ENCODE peak calls at places on chromosomes 5 and 9, in four cellular contexts. One of them, this sample, is unnamed.

GRCh38 chr9:89961616-89962341 is 357.0 kb downstream of the GADD45G start:
- DNase-seq in uterus: no peak
- DNase-seq in AG04450: no peak
- DNase-seq in CD8-positive, alpha-beta T cell: no peak
- DNase-seq in this sample: no peak

GRCh38 chr5:32129074-32129598 is 45.0 kb downstream of the GOLPH3 start:
- DNase-seq in CD8-positive, alpha-beta T cell: no peak
- DNase-seq in AG04450: no peak
- DNase-seq in uterus: no peak
- DNase-seq in this sample: no peak

GRCh38 chr5:42337143-42337542 is 86.1 kb upstream of the GHR start:
- DNase-seq in CD8-positive, alpha-beta T cell: no peak
- DNase-seq in AG04450: no peak
- DNase-seq in uterus: no peak
- DNase-seq in this sample: no peak

GRCh38 chr5:157464518-157465171 is 4.6 kb downstream of the NIPAL4 start:
- DNase-seq in uterus: peak
- DNase-seq in AG04450: peak
- DNase-seq in CD8-positive, alpha-beta T cell: peak
- DNase-seq in this sample: peak

GRCh38 chr9:13369426-13369825 is 89.9 kb upstream of the MPDZ start:
- DNase-seq in CD8-positive, alpha-beta T cell: no peak
- DNase-seq in uterus: no peak
- DNase-seq in AG04450: no peak
- DNase-seq in this sample: no peak

GRCh38 chr9:21121595-21122251 is 19.9 kb downstream of the IFNW1 start:
- DNase-seq in CD8-positive, alpha-beta T cell: no peak
- DNase-seq in uterus: no peak
- DNase-seq in AG04450: no peak
- DNase-seq in this sample: no peak

GRCh38 chr9:3268260-3268659 is 257.5 kb downstream of the RFX3 start:
- DNase-seq in AG04450: no peak
- DNase-seq in uterus: no peak
- DNase-seq in CD8-positive, alpha-beta T cell: no peak
- DNase-seq in this sample: no peak

GRCh38 chr9:115587310-115587709 is 469.4 kb upstream of the TNC start:
- DNase-seq in uterus: no peak
- DNase-seq in AG04450: no peak
- DNase-seq in CD8-positive, alpha-beta T cell: no peak
- DNase-seq in this sample: no peak

GRCh38 chr5:169716287-169716686 is 79.2 kb downstream of the DOCK2 start:
- DNase-seq in CD8-positive, alpha-beta T cell: no peak
- DNase-seq in AG04450: no peak
- DNase-seq in uterus: no peak
- DNase-seq in this sample: no peak

GRCh38 chr9:126642009-126642744 is 28.4 kb downstream of the LMX1B start:
- DNase-seq in CD8-positive, alpha-beta T cell: no peak
- DNase-seq in uterus: no peak
- DNase-seq in AG04450: no peak
- DNase-seq in this sample: no peak

GRCh38 chr5:130136300-130136699 is 232.0 kb downstream of the CHSY3 start:
- DNase-seq in AG04450: no peak
- DNase-seq in CD8-positive, alpha-beta T cell: no peak
- DNase-seq in uterus: no peak
- DNase-seq in this sample: no peak

GRCh38 chr9:19479874-19480273 is 71.1 kb downstream of the ACER2 start:
- DNase-seq in uterus: no peak
- DNase-seq in AG04450: no peak
- DNase-seq in CD8-positive, alpha-beta T cell: no peak
- DNase-seq in this sample: no peak

GRCh38 chr5:68455216-68455615 is 239.7 kb downstream of the PIK3R1 start:
- DNase-seq in CD8-positive, alpha-beta T cell: no peak
- DNase-seq in uterus: no peak
- DNase-seq in AG04450: no peak
- DNase-seq in this sample: no peak

GRCh38 chr9:99092643-99093491 is 12.0 kb upstream of the TGFBR1 start:
- DNase-seq in CD8-positive, alpha-beta T cell: no peak
- DNase-seq in uterus: no peak
- DNase-seq in AG04450: no peak
- DNase-seq in this sample: no peak

GRCh38 chr5:141430332-141431113 is at the start of gene PCDHGA12:
- DNase-seq in AG04450: no peak
- DNase-seq in CD8-positive, alpha-beta T cell: no peak
- DNase-seq in uterus: peak
- DNase-seq in this sample: peak

GRCh38 chr9:33180526-33181184 is 13.5 kb upstream of the B4GALT1 start:
- DNase-seq in uterus: no peak
- DNase-seq in CD8-positive, alpha-beta T cell: no peak
- DNase-seq in AG04450: no peak
- DNase-seq in this sample: no peak

GRCh38 chr5:160423025-160423554 is 1.4 kb downstream of the PTTG1 start:
- DNase-seq in CD8-positive, alpha-beta T cell: no peak
- DNase-seq in uterus: no peak
- DNase-seq in AG04450: no peak
- DNase-seq in this sample: no peak

GRCh38 chr5:111520908-111521307 is 8.6 kb upstream of the STARD4 start:
- DNase-seq in uterus: no peak
- DNase-seq in AG04450: no peak
- DNase-seq in CD8-positive, alpha-beta T cell: no peak
- DNase-seq in this sample: no peak

GRCh38 chr5:43728581-43728980 is 125.6 kb downstream of the NNT start:
- DNase-seq in AG04450: no peak
- DNase-seq in CD8-positive, alpha-beta T cell: no peak
- DNase-seq in uterus: no peak
- DNase-seq in this sample: no peak

GRCh38 chr9:96487949-96488348 is 38.0 kb downstream of the HABP4 start:
- DNase-seq in CD8-positive, alpha-beta T cell: no peak
- DNase-seq in uterus: no peak
- DNase-seq in AG04450: no peak
- DNase-seq in this sample: peak

GRCh38 chr9:80873861-80874260 is 815.5 kb downstream of the TLE1 start:
- DNase-seq in AG04450: peak
- DNase-seq in uterus: no peak
- DNase-seq in CD8-positive, alpha-beta T cell: no peak
- DNase-seq in this sample: no peak

GRCh38 chr9:133359420-133360175 is 3.2 kb downstream of the SURF2 start:
- DNase-seq in CD8-positive, alpha-beta T cell: peak
- DNase-seq in uterus: no peak
- DNase-seq in AG04450: no peak
- DNase-seq in this sample: no peak

GRCh38 chr5:33321026-33321425 is 119.7 kb upstream of the TARS1 start:
- DNase-seq in AG04450: peak
- DNase-seq in CD8-positive, alpha-beta T cell: no peak
- DNase-seq in uterus: peak
- DNase-seq in this sample: peak

GRCh38 chr9:20292002-20292401 is 330.3 kb downstream of the MLLT3 start:
- DNase-seq in AG04450: no peak
- DNase-seq in uterus: no peak
- DNase-seq in CD8-positive, alpha-beta T cell: no peak
- DNase-seq in this sample: no peak

GRCh38 chr9:116482740-116483139 is 204.4 kb upstream of the TRIM32 start:
- DNase-seq in uterus: no peak
- DNase-seq in AG04450: no peak
- DNase-seq in CD8-positive, alpha-beta T cell: no peak
- DNase-seq in this sample: no peak

GRCh38 chr9:81619353-81620008 is 69.9 kb downstream of the TLE1 start:
- DNase-seq in uterus: no peak
- DNase-seq in CD8-positive, alpha-beta T cell: no peak
- DNase-seq in AG04450: peak
- DNase-seq in this sample: no peak

GRCh38 chr5:16522096-16522495 is 56.5 kb upstream of the ZNF622 start:
- DNase-seq in AG04450: no peak
- DNase-seq in uterus: no peak
- DNase-seq in CD8-positive, alpha-beta T cell: no peak
- DNase-seq in this sample: no peak

GRCh38 chr5:96880402-96881164 is 4.3 kb downstream of the ERAP2 start:
- DNase-seq in uterus: no peak
- DNase-seq in CD8-positive, alpha-beta T cell: no peak
- DNase-seq in AG04450: peak
- DNase-seq in this sample: no peak

GRCh38 chr5:96876292-96876850 is at the start of gene ERAP2:
- DNase-seq in AG04450: no peak
- DNase-seq in uterus: no peak
- DNase-seq in CD8-positive, alpha-beta T cell: no peak
- DNase-seq in this sample: no peak

GRCh38 chr5:96873469-96873868 is 2.8 kb upstream of the ERAP2 start:
- DNase-seq in uterus: no peak
- DNase-seq in AG04450: no peak
- DNase-seq in CD8-positive, alpha-beta T cell: no peak
- DNase-seq in this sample: no peak

GRCh38 chr5:96871686-96872085 is 4.6 kb upstream of the ERAP2 start:
- DNase-seq in CD8-positive, alpha-beta T cell: no peak
- DNase-seq in AG04450: no peak
- DNase-seq in uterus: no peak
- DNase-seq in this sample: no peak

GRCh38 chr5:96875805-96876291 is 452 bp upstream of the ERAP2 start:
- DNase-seq in uterus: no peak
- DNase-seq in AG04450: no peak
- DNase-seq in CD8-positive, alpha-beta T cell: no peak
- DNase-seq in this sample: no peak
- H3K4me3 ChIP-seq in uterus: peak
- H3K4me3 ChIP-seq in AG04450: peak
- H3K4me3 ChIP-seq in CD8-positive, alpha-beta T cell: peak
- H3K4me3 ChIP-seq in this sample: peak

DNA sequence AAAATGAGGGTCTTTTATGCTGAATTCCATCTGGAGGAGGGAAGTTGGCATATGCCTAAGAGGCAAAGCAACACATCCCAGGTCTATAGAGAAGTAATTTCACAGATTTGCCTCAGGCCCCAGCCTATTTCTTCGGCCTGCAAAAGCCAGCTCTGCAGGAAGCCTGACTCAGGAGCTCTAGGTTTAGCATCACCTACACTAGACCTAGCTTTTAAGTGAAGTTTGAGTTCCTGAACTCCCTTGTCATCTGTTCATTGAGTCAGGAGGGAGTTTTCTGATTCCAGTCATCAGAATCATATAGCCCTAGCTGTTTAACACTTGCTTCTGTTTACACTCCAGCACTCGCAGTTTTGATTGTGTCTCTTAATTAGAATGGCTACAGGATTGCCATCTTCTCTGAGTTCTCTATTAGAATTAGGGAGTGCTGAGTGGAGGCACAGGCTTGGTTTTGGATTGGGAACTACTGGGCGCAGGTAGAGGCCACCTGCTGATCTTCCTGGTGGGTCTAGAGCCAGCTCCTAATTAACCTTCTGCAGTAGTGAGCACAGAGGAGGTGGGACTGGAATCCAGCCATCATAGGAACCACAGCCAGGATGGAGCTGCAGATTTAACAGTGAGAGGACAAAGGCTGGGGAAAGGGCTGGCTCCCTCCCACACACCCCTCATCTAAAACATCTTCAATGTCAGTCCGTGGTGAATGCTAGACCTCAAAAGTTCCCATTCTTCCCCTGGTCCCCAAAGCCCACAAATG is 179.5 kb downstream of the TRIO start:
- DNase-seq in CD8-positive, alpha-beta T cell: no peak
- DNase-seq in uterus: no peak
- DNase-seq in AG04450: no peak
- DNase-seq in this sample: no peak
- H3K4me3 ChIP-seq in CD8-positive, alpha-beta T cell: no peak
- H3K4me3 ChIP-seq in uterus: no peak
- H3K4me3 ChIP-seq in AG04450: no peak
- H3K4me3 ChIP-seq in this sample: no peak

DNA sequence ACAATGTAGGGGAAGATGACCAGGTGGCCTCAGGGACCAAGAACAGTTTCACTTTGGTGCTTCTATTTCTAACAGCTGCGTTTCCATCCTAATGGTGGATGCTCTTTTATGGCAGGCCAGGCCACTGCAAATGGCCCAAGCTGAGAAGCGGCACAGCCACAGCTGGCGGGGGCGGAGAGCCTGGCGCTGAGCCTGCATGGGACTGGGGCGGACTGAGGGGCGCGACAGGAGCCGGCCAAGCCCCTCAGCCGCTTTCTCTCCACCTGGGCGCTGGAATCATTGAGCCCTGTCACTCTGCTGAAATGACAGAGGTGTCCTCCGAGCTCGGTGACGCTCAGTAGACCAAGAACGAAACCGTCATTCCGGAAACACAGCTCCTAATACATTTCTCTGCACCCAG is 317.3 kb upstream of the PDE4D start:
- DNase-seq in AG04450: no peak
- DNase-seq in CD8-positive, alpha-beta T cell: no peak
- DNase-seq in uterus: no peak
- DNase-seq in this sample: no peak
- H3K4me3 ChIP-seq in AG04450: no peak
- H3K4me3 ChIP-seq in CD8-positive, alpha-beta T cell: no peak
- H3K4me3 ChIP-seq in uterus: no peak
- H3K4me3 ChIP-seq in this sample: no peak

GRCh38 chr5:57302164-57302563 is 128.3 kb downstream of the GPBP1 start:
- DNase-seq in uterus: no peak
- DNase-seq in AG04450: no peak
- DNase-seq in CD8-positive, alpha-beta T cell: peak
- DNase-seq in this sample: no peak

GRCh38 chr5:57298295-57298984 is 124.6 kb downstream of the GPBP1 start:
- DNase-seq in AG04450: peak
- DNase-seq in uterus: peak
- DNase-seq in CD8-positive, alpha-beta T cell: peak
- DNase-seq in this sample: peak

GRCh38 chr5:57302643-57303042 is 128.8 kb downstream of the GPBP1 start:
- DNase-seq in CD8-positive, alpha-beta T cell: no peak
- DNase-seq in AG04450: no peak
- DNase-seq in uterus: no peak
- DNase-seq in this sample: no peak

GRCh38 chr5:57299945-57300344 is 126.1 kb downstream of the GPBP1 start:
- DNase-seq in CD8-positive, alpha-beta T cell: no peak
- DNase-seq in AG04450: no peak
- DNase-seq in uterus: no peak
- DNase-seq in this sample: no peak

DNA sequence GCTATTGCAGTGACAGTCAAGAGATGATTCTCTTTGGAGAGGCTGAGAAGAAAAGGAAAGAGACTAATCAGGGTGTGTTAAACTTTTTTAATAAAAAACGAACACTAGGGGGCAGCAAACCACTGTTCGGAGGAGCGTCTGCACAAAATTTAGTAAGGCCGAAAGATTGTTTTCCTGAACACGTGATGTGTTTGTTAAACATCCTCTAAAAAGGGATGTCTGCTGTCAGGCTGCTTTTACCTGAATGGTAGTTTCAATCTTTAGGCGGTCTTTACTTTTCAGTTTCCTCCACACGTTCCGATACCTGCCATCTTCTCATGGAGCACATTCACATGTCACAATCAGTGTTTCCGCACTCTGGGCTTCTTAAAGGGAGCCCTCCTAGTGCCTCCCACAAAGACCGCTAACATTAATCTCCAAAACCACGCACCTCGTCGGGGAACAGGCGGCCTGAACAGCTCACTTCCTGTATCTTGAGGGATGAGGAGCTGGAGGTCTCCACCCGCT is 125.2 kb downstream of the GPBP1 start:
- DNase-seq in AG04450: peak
- DNase-seq in uterus: peak
- DNase-seq in CD8-positive, alpha-beta T cell: no peak
- DNase-seq in this sample: peak
- H3K4me3 ChIP-seq in AG04450: no peak
- H3K4me3 ChIP-seq in uterus: no peak
- H3K4me3 ChIP-seq in CD8-positive, alpha-beta T cell: peak
- H3K4me3 ChIP-seq in this sample: no peak

This sample was measured in right atrium auricular region.